ENCODE peak calls at places on chromosomes 3 and 15, in eight cellular contexts. C is H1, Q is K562, E is sigmoid colon, I is HCT116, P is endothelial cell of umbilical vein, Z is transverse colon, A is SK-N-SH. H is an unnamed sample.

GRCh38 chr15:64263567-64263966 is 92.4 kb downstream of the CSNK1G1 start:
- DNase-seq in A (no peak), Z (no peak), I (no peak), E (no peak), C (no peak), Q (no peak), P (no peak), H (no peak)

GRCh38 chr3:41662288-41662687 is 299.6 kb downstream of the ULK4 start:
- DNase-seq in A (no peak), P (no peak), I (no peak), C (no peak), E (no peak), Z (no peak), Q (no peak), H (no peak)

GRCh38 chr15:95291878-95292472 is 1038.5 kb upstream of the NR2F2 start:
- DNase-seq in C (no peak), A (peak; percentile 38), I (peak; percentile 48), Q (peak; percentile 40), P (peak; percentile 61), E (no peak), Z (no peak), H (no peak)

GRCh38 chr3:21643752-21644151 is 107.3 kb downstream of the ZNF385D start:
- DNase-seq in Q (no peak), Z (no peak), I (no peak), A (no peak), E (no peak), P (no peak), C (no peak), H (no peak)

GRCh38 chr3:170128259-170128976 is 53.1 kb downstream of the PHC3 start:
- DNase-seq in Z (peak; percentile 48), P (no peak), E (no peak), I (no peak), A (no peak), Q (no peak), C (no peak), H (no peak)

GRCh38 chr3:27324695-27325094 is 44.5 kb downstream of the NEK10 start:
- DNase-seq in I (no peak), C (no peak), Q (no peak), A (no peak), P (no peak), E (no peak), Z (no peak), H (no peak)

GRCh38 chr3:153052096-153052460 is 109.9 kb upstream of the RAP2B start:
- DNase-seq in P (peak; percentile 91), C (no peak), A (no peak), Q (peak; percentile 80), I (peak; percentile 95), Z (peak; percentile 27), E (peak; percentile 82), H (no peak)

GRCh38 chr15:94327356-94327936 is 96.1 kb downstream of the MCTP2 start:
- DNase-seq in E (no peak), A (peak; percentile 50), C (no peak), Z (no peak), I (peak; percentile 10), Q (peak; percentile 9), P (peak; percentile 49), H (no peak)

GRCh38 chr15:63448261-63448660 is 56.1 kb upstream of the USP3 start:
- DNase-seq in P (no peak), A (no peak), E (no peak), Q (no peak), C (no peak), I (no peak), Z (no peak), H (no peak)

GRCh38 chr15:68010366-68010765 is 43.7 kb upstream of the PIAS1 start:
- DNase-seq in I (no peak), A (no peak), E (no peak), C (peak; percentile 15), Z (no peak), Q (no peak), P (no peak), H (no peak)

GRCh38 chr3:128949158-128949557 is 44.7 kb downstream of the CFAP92 start:
- DNase-seq in Q (no peak), A (no peak), C (no peak), Z (no peak), I (no peak), E (no peak), P (no peak), H (no peak)

GRCh38 chr15:76147906-76148553 is 88.2 kb downstream of the TMEM266 start:
- DNase-seq in P (peak; percentile 28), C (no peak), I (peak; percentile 12), Q (peak; percentile 84), E (peak; percentile 61), Z (peak; percentile 63), A (peak; percentile 86), H (no peak)

GRCh38 chr3:86563358-86563970 is 427.5 kb downstream of the VGLL3 start:
- DNase-seq in E (no peak), A (peak; percentile 16), I (peak; percentile 3), P (peak; percentile 26), Z (no peak), C (no peak), Q (peak; percentile 3), H (no peak)

GRCh38 chr3:49721861-49722781 is 1.6 kb downstream of the GMPPB start:
- DNase-seq in P (no peak), Q (no peak), Z (no peak), A (no peak), E (peak; percentile 62), I (no peak), C (no peak), H (peak; percentile 51)

GRCh38 chr3:148902173-148902791 is 37.2 kb downstream of the CPA3 start:
- DNase-seq in C (no peak), Q (no peak), Z (no peak), I (no peak), A (no peak), E (no peak), P (no peak), H (no peak)

GRCh38 chr15:97653896-97654295 is 306.6 kb upstream of the ARRDC4 start:
- DNase-seq in I (no peak), E (no peak), A (no peak), Q (no peak), C (no peak), Z (no peak), P (no peak), H (no peak)

GRCh38 chr3:172258616-172259015 is 189.6 kb downstream of the GHSR start:
- DNase-seq in A (no peak), Q (no peak), Z (no peak), P (no peak), E (peak; percentile 71), C (no peak), I (no peak), H (peak; percentile 57)

GRCh38 chr15:56758770-56759449 is 25.6 kb upstream of the ZNF280D start:
- DNase-seq in P (no peak), Q (peak; percentile 13), Z (no peak), E (no peak), A (no peak), C (no peak), I (no peak), H (no peak)

GRCh38 chr15:59160880-59161593 is 45.6 kb upstream of the LDHAL6B start:
- DNase-seq in Z (no peak), C (no peak), Q (peak; percentile 63), P (peak; percentile 9), I (no peak), E (no peak), A (peak; percentile 72), H (no peak)

GRCh38 chr3:5020262-5020722 is 41.1 kb downstream of the BHLHE40 start:
- DNase-seq in E (no peak), C (no peak), Z (no peak), P (no peak), Q (no peak), A (no peak), I (no peak), H (no peak)

GRCh38 chr3:5019411-5020261 is 40.4 kb downstream of the BHLHE40 start:
- DNase-seq in C (no peak), I (no peak), E (no peak), A (no peak), P (no peak), Z (peak; percentile 47), Q (peak; percentile 87), H (no peak)

GRCh38 chr3:5021571-5022092 is 42.4 kb downstream of the BHLHE40 start:
- DNase-seq in Z (no peak), Q (peak; percentile 55), E (no peak), A (no peak), C (no peak), P (peak; percentile 62), I (peak; percentile 80), H (no peak)

GRCh38 chr3:5022187-5022965 is 43.1 kb downstream of the BHLHE40 start:
- DNase-seq in Z (no peak), P (peak; percentile 37), A (no peak), C (no peak), E (no peak), I (no peak), Q (no peak), H (no peak)

DNA sequence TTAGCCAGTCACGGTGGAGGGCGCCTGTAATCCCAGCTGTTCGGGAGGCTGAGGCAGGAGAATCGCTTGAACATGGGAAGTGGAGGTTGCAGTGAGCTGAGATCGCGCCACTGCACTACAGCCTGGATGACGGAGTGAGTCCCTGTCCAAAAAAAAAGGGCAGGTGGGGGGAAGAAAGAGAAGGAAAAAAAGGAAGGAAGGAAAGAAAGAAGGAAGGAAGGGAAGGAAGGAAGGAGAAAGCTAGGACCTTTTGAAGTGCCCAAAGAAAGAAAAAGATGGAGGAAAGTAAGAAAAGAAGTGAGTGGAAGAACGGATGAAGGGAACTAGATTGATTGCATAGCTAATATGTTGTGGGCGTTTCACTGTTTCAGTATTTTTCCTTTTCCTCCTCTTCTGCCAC is 41.9 kb downstream of the BHLHE40 start:
- DNase-seq in Z (no peak), I (no peak), C (no peak), E (no peak), A (no peak), Q (no peak), P (no peak), H (no peak)
- H3K27ac ChIP-seq in Z (no peak overlapping the region), I (peak overlapping the region; percentile 68), C (no peak overlapping the region), E (no peak overlapping the region), A (peak overlapping the region; percentile 95), Q (peak overlapping the region; percentile 82), P (peak overlapping the region; percentile 91), H (no peak overlapping the region)

DNA sequence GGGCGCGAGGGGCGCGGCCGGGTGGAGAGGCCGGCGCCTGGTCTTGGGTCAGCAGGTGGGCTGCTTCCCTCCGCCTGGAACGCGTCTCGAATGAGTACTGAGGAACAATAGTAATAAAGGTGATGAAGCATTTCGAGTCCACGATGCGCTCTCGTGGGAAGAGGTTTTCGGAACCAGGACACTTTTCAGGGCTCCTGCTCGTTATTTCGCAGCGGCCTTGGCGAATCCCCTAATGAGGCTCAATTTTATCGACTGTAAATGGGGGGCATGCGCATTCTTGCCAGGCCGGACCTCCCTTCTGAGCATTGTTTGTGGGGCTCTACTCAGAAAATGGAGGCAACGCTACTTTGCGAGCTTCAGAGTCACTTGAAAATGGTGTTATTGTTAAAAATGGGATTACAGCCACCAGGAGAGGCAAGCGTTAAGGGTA is 1.2 kb downstream of the NR2C2 start:
- DNase-seq in C (no peak), Z (no peak), P (no peak), A (no peak), I (no peak), E (no peak), Q (peak; percentile 17), H (no peak)
- TF ChIP-seq POLR2AphosphoS5 in C (peak; percentile 88), Z (no peak), P (no peak), A (no peak), I (no peak), E (peak; percentile 74), Q (peak; percentile 17), H (no peak)

GRCh38 chr15:100168787-100169186 is 173.0 kb downstream of the ADAMTS17 start:
- DNase-seq in A (no peak), Z (no peak), E (no peak), Q (no peak), P (no peak), C (no peak), I (no peak), H (no peak)
- H3K27ac ChIP-seq in A (no peak overlapping the region), Z (peak overlapping the region; percentile 68), E (peak overlapping the region; percentile 72), Q (no peak overlapping the region), P (no peak overlapping the region), C (no peak overlapping the region), I (no peak overlapping the region), H (no peak overlapping the region)

GRCh38 chr3:136075218-136075808 is 109.8 kb downstream of the PPP2R3A start:
- DNase-seq in E (peak; percentile 80), I (peak; percentile 51), Z (peak; percentile 75), P (peak; percentile 81), A (peak; percentile 53), C (no peak), Q (peak; percentile 30), H (peak; percentile 58)
- TF ChIP-seq POLR2AphosphoS5 in E (peak; percentile 55), I (no peak), Z (no peak), P (no peak), A (no peak), C (no peak), Q (no peak), H (peak; percentile 59)

H was measured in breast epithelium.